ENCODE peak calls at places on chromosomes 11 and 22, in five cellular contexts. H is hepatic stellate cell; F is effector memory CD4-positive, alpha-beta T cell; X is naive thymus-derived CD4-positive, alpha-beta T cell; G is osteocyte. J is an unnamed sample.

GRCh38 chr22:37178350-37179125 is 9.5 kb downstream of the C1QTNF6 start:
- DNase-seq in H (no peak), F (no peak), X (no peak), G (no peak), J (no peak)

GRCh38 chr11:503179-503981 is 3.7 kb downstream of the RNH1 start:
- DNase-seq in H (no peak), F (no peak), X (no peak), G (no peak), J (no peak)

GRCh38 chr22:21698430-21699329 is 32.9 kb downstream of the PPIL2 start:
- DNase-seq in H (peak; percentile 72), F (no peak), X (no peak), G (peak; percentile 91), J (no peak)

GRCh38 chr22:33922268-33922667 is 2.0 kb upstream of the LARGE1 start:
- DNase-seq in H (no peak), F (no peak), X (no peak), G (no peak), J (peak; percentile 12)

GRCh38 chr11:1201395-1202153 is 21.3 kb upstream of the MUC5B start:
- DNase-seq in H (no peak), F (no peak), X (no peak), G (no peak), J (no peak)

GRCh38 chr11:34509336-34509902 is 4.2 kb downstream of the ELF5 start:
- DNase-seq in H (no peak), F (no peak), X (no peak), G (no peak), J (no peak)

GRCh38 chr22:41110968-41111367 is 18.6 kb downstream of the EP300 start:
- DNase-seq in H (no peak), F (no peak), X (no peak), G (no peak), J (no peak)

GRCh38 chr22:35783943-35784614 is 66.4 kb downstream of the APOL5 start:
- DNase-seq in H (no peak), F (no peak), X (no peak), G (no peak), J (no peak)

GRCh38 chr11:124644426-124645280 is 22.0 kb downstream of the TBRG1 start:
- DNase-seq in H (peak; percentile 51), F (no peak), X (no peak), G (no peak), J (peak; percentile 28)

GRCh38 chr11:123509737-123510578 is 79.9 kb downstream of the GRAMD1B start:
- DNase-seq in H (peak; percentile 26), F (no peak), X (no peak), G (no peak), J (no peak)

GRCh38 chr11:63915961-63916836 is 765 bp downstream of the RCOR2 start:
- DNase-seq in H (peak; percentile 61), F (no peak), X (peak; percentile 49), G (no peak), J (peak; percentile 38)

GRCh38 chr11:38014405-38014804 is 1416.4 kb upstream of the RAG2 start:
- DNase-seq in H (peak; percentile 7), F (no peak), X (no peak), G (no peak), J (no peak)

GRCh38 chr11:70270877-70271634 is 566 bp downstream of the PPFIA1 start:
- DNase-seq in H (peak; percentile 32), F (peak; percentile 51), X (peak; percentile 65), G (no peak), J (peak; percentile 56)

GRCh38 chr11:1778141-1778911 is 14.6 kb upstream of the CTSD start:
- DNase-seq in H (no peak), F (no peak), X (no peak), G (no peak), J (no peak)

GRCh38 chr22:36884314-36885158 is 23.7 kb downstream of the NCF4 start:
- DNase-seq in H (no peak), F (no peak), X (no peak), G (no peak), J (no peak)

GRCh38 chr11:2694995-2695939 is 4.5 kb downstream of the KCNQ1OT1 start:
- DNase-seq in H (no peak), F (no peak), X (no peak), G (no peak), J (no peak)

GRCh38 chr11:117098269-117099231 is at the start of gene SIK3:
- DNase-seq in H (peak; percentile 98), F (peak; percentile 92), X (peak; percentile 94), G (peak; percentile 97), J (peak; percentile 95)

GRCh38 chr11:12359761-12360160 is 17.6 kb upstream of the PARVA start:
- DNase-seq in H (no peak), F (no peak), X (no peak), G (no peak), J (no peak)

GRCh38 chr22:37321288-37321687 is 39.0 kb downstream of the CYTH4 start:
- DNase-seq in H (no peak), F (no peak), X (no peak), G (no peak), J (no peak)

GRCh38 chr22:19632671-19633148 is 81.6 kb upstream of the SEPTIN5 start:
- DNase-seq in H (no peak), F (no peak), X (no peak), G (peak; percentile 81), J (no peak)

GRCh38 chr22:30782613-30783012 is 87.9 kb downstream of the OSBP2 start:
- DNase-seq in H (no peak), F (no peak), X (no peak), G (no peak), J (no peak)

GRCh38 chr22:32725369-32725988 is 76.0 kb upstream of the TIMP3 start:
- DNase-seq in H (no peak), F (no peak), X (no peak), G (no peak), J (no peak)

GRCh38 chr11:110435780-110436717 is 6.3 kb downstream of the FDX1 start:
- DNase-seq in H (no peak), F (no peak), X (no peak), G (no peak), J (no peak)

GRCh38 chr11:18135308-18135707 is 2.9 kb downstream of the MRGPRX3 start:
- DNase-seq in H (no peak), F (no peak), X (no peak), G (no peak), J (no peak)

GRCh38 chr22:44828193-44828592 is 75.8 kb downstream of the ARHGAP8 start:
- DNase-seq in H (no peak), F (no peak), X (no peak), G (no peak), J (no peak)

GRCh38 chr11:111823131-111823530 is 48.2 kb downstream of the ALG9 start:
- DNase-seq in H (no peak), F (no peak), X (no peak), G (no peak), J (no peak)